ENCODE peak calls at places on chromosomes 2 and 18, in eight cellular contexts. One of them, this sample, is unnamed.

GRCh38 chr2:239394978-239395377 is 5.8 kb downstream of the HDAC4 start:
- DNase-seq in T-helper 9 cell: no peak
- DNase-seq in stimulated activated CD8-positive, alpha-beta memory T cell treated with anti-CD3 and anti-CD28 coated beads, Interleukin-4, amount 100 ng/mL, for 1 hour: no peak
- DNase-seq in CD4-positive, CD25-positive, alpha-beta regulatory T cell: no peak
- DNase-seq in psoas muscle: no peak
- DNase-seq in BJ: no peak
- DNase-seq in NCI-H526 treated with DMSO at 0.1 percent for 48 hours: no peak
- DNase-seq in activated T-helper 1 cell treated with anti-CD3 and anti-CD28 coated beads, Interleukin-2, amount 50 U/mL, for 16 hours: no peak
- DNase-seq in this sample: no peak

GRCh38 chr2:7119504-7119835 is 202.3 kb downstream of the RNF144A start:
- DNase-seq in T-helper 9 cell: no peak
- DNase-seq in stimulated activated CD8-positive, alpha-beta memory T cell treated with anti-CD3 and anti-CD28 coated beads, Interleukin-4, amount 100 ng/mL, for 1 hour: no peak
- DNase-seq in CD4-positive, CD25-positive, alpha-beta regulatory T cell: no peak
- DNase-seq in psoas muscle: no peak
- DNase-seq in BJ: no peak
- DNase-seq in NCI-H526 treated with DMSO at 0.1 percent for 48 hours: no peak
- DNase-seq in activated T-helper 1 cell treated with anti-CD3 and anti-CD28 coated beads, Interleukin-2, amount 50 U/mL, for 16 hours: no peak
- DNase-seq in this sample: no peak

GRCh38 chr2:64479259-64480198 is 25.6 kb downstream of the LGALSL start:
- DNase-seq in T-helper 9 cell: no peak
- DNase-seq in stimulated activated CD8-positive, alpha-beta memory T cell treated with anti-CD3 and anti-CD28 coated beads, Interleukin-4, amount 100 ng/mL, for 1 hour: no peak
- DNase-seq in CD4-positive, CD25-positive, alpha-beta regulatory T cell: no peak
- DNase-seq in psoas muscle: no peak
- DNase-seq in BJ: no peak
- DNase-seq in NCI-H526 treated with DMSO at 0.1 percent for 48 hours: no peak
- DNase-seq in activated T-helper 1 cell treated with anti-CD3 and anti-CD28 coated beads, Interleukin-2, amount 50 U/mL, for 16 hours: no peak
- DNase-seq in this sample: no peak

GRCh38 chr18:34661464-34662087 is 48.5 kb upstream of the DTNA start:
- DNase-seq in T-helper 9 cell: no peak
- DNase-seq in stimulated activated CD8-positive, alpha-beta memory T cell treated with anti-CD3 and anti-CD28 coated beads, Interleukin-4, amount 100 ng/mL, for 1 hour: no peak
- DNase-seq in CD4-positive, CD25-positive, alpha-beta regulatory T cell: peak; percentile 22
- DNase-seq in psoas muscle: no peak
- DNase-seq in BJ: no peak
- DNase-seq in NCI-H526 treated with DMSO at 0.1 percent for 48 hours: no peak
- DNase-seq in activated T-helper 1 cell treated with anti-CD3 and anti-CD28 coated beads, Interleukin-2, amount 50 U/mL, for 16 hours: no peak
- DNase-seq in this sample: peak; percentile 4

GRCh38 chr2:28359222-28360065 is 33.2 kb upstream of the FOSL2 start:
- DNase-seq in T-helper 9 cell: peak; percentile 73
- DNase-seq in stimulated activated CD8-positive, alpha-beta memory T cell treated with anti-CD3 and anti-CD28 coated beads, Interleukin-4, amount 100 ng/mL, for 1 hour: peak; percentile 72
- DNase-seq in CD4-positive, CD25-positive, alpha-beta regulatory T cell: peak; percentile 93
- DNase-seq in psoas muscle: no peak
- DNase-seq in BJ: no peak
- DNase-seq in NCI-H526 treated with DMSO at 0.1 percent for 48 hours: no peak
- DNase-seq in activated T-helper 1 cell treated with anti-CD3 and anti-CD28 coated beads, Interleukin-2, amount 50 U/mL, for 16 hours: peak; percentile 66
- DNase-seq in this sample: peak; percentile 70

GRCh38 chr2:164028764-164029534 is 293.1 kb upstream of the FIGN start:
- DNase-seq in T-helper 9 cell: no peak
- DNase-seq in stimulated activated CD8-positive, alpha-beta memory T cell treated with anti-CD3 and anti-CD28 coated beads, Interleukin-4, amount 100 ng/mL, for 1 hour: no peak
- DNase-seq in CD4-positive, CD25-positive, alpha-beta regulatory T cell: no peak
- DNase-seq in psoas muscle: no peak
- DNase-seq in BJ: peak; percentile 21
- DNase-seq in NCI-H526 treated with DMSO at 0.1 percent for 48 hours: no peak
- DNase-seq in activated T-helper 1 cell treated with anti-CD3 and anti-CD28 coated beads, Interleukin-2, amount 50 U/mL, for 16 hours: no peak
- DNase-seq in this sample: no peak

GRCh38 chr2:143193121-143193520 is 63.9 kb downstream of the ARHGAP15 start:
- DNase-seq in T-helper 9 cell: no peak
- DNase-seq in stimulated activated CD8-positive, alpha-beta memory T cell treated with anti-CD3 and anti-CD28 coated beads, Interleukin-4, amount 100 ng/mL, for 1 hour: no peak
- DNase-seq in CD4-positive, CD25-positive, alpha-beta regulatory T cell: no peak
- DNase-seq in psoas muscle: peak; percentile 9
- DNase-seq in BJ: no peak
- DNase-seq in NCI-H526 treated with DMSO at 0.1 percent for 48 hours: no peak
- DNase-seq in activated T-helper 1 cell treated with anti-CD3 and anti-CD28 coated beads, Interleukin-2, amount 50 U/mL, for 16 hours: no peak
- DNase-seq in this sample: no peak

GRCh38 chr18:3916082-3916481 is 466.1 kb downstream of the TGIF1 start:
- DNase-seq in T-helper 9 cell: no peak
- DNase-seq in stimulated activated CD8-positive, alpha-beta memory T cell treated with anti-CD3 and anti-CD28 coated beads, Interleukin-4, amount 100 ng/mL, for 1 hour: no peak
- DNase-seq in CD4-positive, CD25-positive, alpha-beta regulatory T cell: no peak
- DNase-seq in psoas muscle: no peak
- DNase-seq in BJ: no peak
- DNase-seq in NCI-H526 treated with DMSO at 0.1 percent for 48 hours: no peak
- DNase-seq in activated T-helper 1 cell treated with anti-CD3 and anti-CD28 coated beads, Interleukin-2, amount 50 U/mL, for 16 hours: no peak
- DNase-seq in this sample: no peak

GRCh38 chr2:15734871-15735737 is 143.4 kb downstream of the DDX1 start:
- DNase-seq in T-helper 9 cell: no peak
- DNase-seq in stimulated activated CD8-positive, alpha-beta memory T cell treated with anti-CD3 and anti-CD28 coated beads, Interleukin-4, amount 100 ng/mL, for 1 hour: no peak
- DNase-seq in CD4-positive, CD25-positive, alpha-beta regulatory T cell: no peak
- DNase-seq in psoas muscle: no peak
- DNase-seq in BJ: no peak
- DNase-seq in NCI-H526 treated with DMSO at 0.1 percent for 48 hours: no peak
- DNase-seq in activated T-helper 1 cell treated with anti-CD3 and anti-CD28 coated beads, Interleukin-2, amount 50 U/mL, for 16 hours: no peak
- DNase-seq in this sample: no peak

GRCh38 chr2:233480490-233481202 is 85.9 kb downstream of the USP40 start:
- DNase-seq in T-helper 9 cell: no peak
- DNase-seq in stimulated activated CD8-positive, alpha-beta memory T cell treated with anti-CD3 and anti-CD28 coated beads, Interleukin-4, amount 100 ng/mL, for 1 hour: no peak
- DNase-seq in CD4-positive, CD25-positive, alpha-beta regulatory T cell: no peak
- DNase-seq in psoas muscle: peak; percentile 82
- DNase-seq in BJ: no peak
- DNase-seq in NCI-H526 treated with DMSO at 0.1 percent for 48 hours: no peak
- DNase-seq in activated T-helper 1 cell treated with anti-CD3 and anti-CD28 coated beads, Interleukin-2, amount 50 U/mL, for 16 hours: no peak
- DNase-seq in this sample: no peak

GRCh38 chr2:219171231-219171651 is 1.4 kb upstream of the SLC23A3 start:
- DNase-seq in T-helper 9 cell: peak; percentile 12
- DNase-seq in stimulated activated CD8-positive, alpha-beta memory T cell treated with anti-CD3 and anti-CD28 coated beads, Interleukin-4, amount 100 ng/mL, for 1 hour: no peak
- DNase-seq in CD4-positive, CD25-positive, alpha-beta regulatory T cell: peak; percentile 58
- DNase-seq in psoas muscle: peak; percentile 66
- DNase-seq in BJ: peak; percentile 88
- DNase-seq in NCI-H526 treated with DMSO at 0.1 percent for 48 hours: no peak
- DNase-seq in activated T-helper 1 cell treated with anti-CD3 and anti-CD28 coated beads, Interleukin-2, amount 50 U/mL, for 16 hours: no peak
- DNase-seq in this sample: no peak

GRCh38 chr2:232203936-232204335 is 174.6 kb upstream of the ALPP start:
- DNase-seq in T-helper 9 cell: no peak
- DNase-seq in stimulated activated CD8-positive, alpha-beta memory T cell treated with anti-CD3 and anti-CD28 coated beads, Interleukin-4, amount 100 ng/mL, for 1 hour: no peak
- DNase-seq in CD4-positive, CD25-positive, alpha-beta regulatory T cell: no peak
- DNase-seq in psoas muscle: no peak
- DNase-seq in BJ: no peak
- DNase-seq in NCI-H526 treated with DMSO at 0.1 percent for 48 hours: no peak
- DNase-seq in activated T-helper 1 cell treated with anti-CD3 and anti-CD28 coated beads, Interleukin-2, amount 50 U/mL, for 16 hours: no peak
- DNase-seq in this sample: no peak

GRCh38 chr2:1757567-1757966 is 13.3 kb upstream of the PXDN start:
- DNase-seq in T-helper 9 cell: no peak
- DNase-seq in stimulated activated CD8-positive, alpha-beta memory T cell treated with anti-CD3 and anti-CD28 coated beads, Interleukin-4, amount 100 ng/mL, for 1 hour: no peak
- DNase-seq in CD4-positive, CD25-positive, alpha-beta regulatory T cell: no peak
- DNase-seq in psoas muscle: no peak
- DNase-seq in BJ: no peak
- DNase-seq in NCI-H526 treated with DMSO at 0.1 percent for 48 hours: no peak
- DNase-seq in activated T-helper 1 cell treated with anti-CD3 and anti-CD28 coated beads, Interleukin-2, amount 50 U/mL, for 16 hours: no peak
- DNase-seq in this sample: no peak

This sample was measured in activated CD4-positive, alpha-beta T cell treated with anti-CD3 and anti-CD28 coated beads, Interleukin-2, amount 50 U/mL, for 24 hours.